ENCODE peak calls at places on chromosomes 16 and 17, in eight cellular contexts. One of them, this sample, is unnamed.
A peak's percentile ranks its signal among the peaks of the same experiment; 100 is the strongest.

GRCh38 chr17:16377804-16378400 is 3.0 kb upstream of the UBB start:
- DNase-seq in A549: peak; percentile 56
- DNase-seq in K562: no peak
- DNase-seq in tibial nerve: no peak
- DNase-seq in heart left ventricle: no peak
- DNase-seq in uterus: no peak
- DNase-seq in ovary: no peak
- DNase-seq in sigmoid colon: no peak
- DNase-seq in this sample: no peak

GRCh38 chr17:74354123-74354522 is 7.5 kb downstream of the BTBD17 start:
- DNase-seq in A549: peak; percentile 77
- DNase-seq in K562: peak; percentile 84
- DNase-seq in tibial nerve: no peak
- DNase-seq in heart left ventricle: no peak
- DNase-seq in uterus: no peak
- DNase-seq in ovary: no peak
- DNase-seq in sigmoid colon: no peak
- DNase-seq in this sample: no peak

GRCh38 chr17:12365805-12366204 is 299.9 kb upstream of the MYOCD start:
- DNase-seq in A549: no peak
- DNase-seq in K562: no peak
- DNase-seq in tibial nerve: no peak
- DNase-seq in heart left ventricle: peak; percentile 31
- DNase-seq in uterus: peak; percentile 68
- DNase-seq in ovary: no peak
- DNase-seq in sigmoid colon: peak; percentile 93
- DNase-seq in this sample: peak; percentile 90

GRCh38 chr17:74878658-74879057 is 5.9 kb upstream of the FDXR start:
- DNase-seq in A549: no peak
- DNase-seq in K562: no peak
- DNase-seq in tibial nerve: no peak
- DNase-seq in heart left ventricle: no peak
- DNase-seq in uterus: no peak
- DNase-seq in ovary: no peak
- DNase-seq in sigmoid colon: no peak
- DNase-seq in this sample: no peak

GRCh38 chr17:14464741-14465140 is 163.9 kb downstream of the HS3ST3B1 start:
- DNase-seq in A549: no peak
- DNase-seq in K562: no peak
- DNase-seq in tibial nerve: no peak
- DNase-seq in heart left ventricle: no peak
- DNase-seq in uterus: no peak
- DNase-seq in ovary: no peak
- DNase-seq in sigmoid colon: no peak
- DNase-seq in this sample: no peak

GRCh38 chr16:6643083-6643686 is 689.5 kb upstream of the RBFOX1 start:
- DNase-seq in A549: peak; percentile 2
- DNase-seq in K562: peak; percentile 30
- DNase-seq in tibial nerve: peak; percentile 58
- DNase-seq in heart left ventricle: no peak
- DNase-seq in uterus: no peak
- DNase-seq in ovary: peak; percentile 18
- DNase-seq in sigmoid colon: no peak
- DNase-seq in this sample: no peak

GRCh38 chr17:61410555-61411089 is 11.0 kb downstream of the TBX2 start:
- DNase-seq in A549: no peak
- DNase-seq in K562: no peak
- DNase-seq in tibial nerve: peak; percentile 78
- DNase-seq in heart left ventricle: peak; percentile 83
- DNase-seq in uterus: peak; percentile 85
- DNase-seq in ovary: peak; percentile 84
- DNase-seq in sigmoid colon: peak; percentile 78
- DNase-seq in this sample: no peak

GRCh38 chr17:73232587-73233373 is 28.9 kb downstream of the CPSF4L start:
- DNase-seq in A549: peak; percentile 55
- DNase-seq in K562: peak; percentile 44
- DNase-seq in tibial nerve: no peak
- DNase-seq in heart left ventricle: peak; percentile 26
- DNase-seq in uterus: no peak
- DNase-seq in ovary: no peak
- DNase-seq in sigmoid colon: peak; percentile 70
- DNase-seq in this sample: no peak

GRCh38 chr16:2208308-2208707 is 2.4 kb downstream of the BRICD5 start:
- DNase-seq in A549: no peak
- DNase-seq in K562: no peak
- DNase-seq in tibial nerve: no peak
- DNase-seq in heart left ventricle: no peak
- DNase-seq in uterus: no peak
- DNase-seq in ovary: no peak
- DNase-seq in sigmoid colon: no peak
- DNase-seq in this sample: no peak

GRCh38 chr16:46621006-46621629 is at the start of gene SHCBP1:
- DNase-seq in A549: peak; percentile 96
- DNase-seq in K562: peak; percentile 69
- DNase-seq in tibial nerve: peak; percentile 50
- DNase-seq in heart left ventricle: peak; percentile 84
- DNase-seq in uterus: peak; percentile 73
- DNase-seq in ovary: peak; percentile 81
- DNase-seq in sigmoid colon: peak; percentile 88
- DNase-seq in this sample: peak; percentile 95

GRCh38 chr17:31561469-31562412 is 170.3 kb downstream of the RAB11FIP4 start:
- DNase-seq in A549: no peak
- DNase-seq in K562: no peak
- DNase-seq in tibial nerve: no peak
- DNase-seq in heart left ventricle: no peak
- DNase-seq in uterus: peak; percentile 35
- DNase-seq in ovary: no peak
- DNase-seq in sigmoid colon: no peak
- DNase-seq in this sample: no peak

GRCh38 chr16:67723151-67723915 is 4.2 kb upstream of the GFOD2 start:
- DNase-seq in A549: no peak
- DNase-seq in K562: no peak
- DNase-seq in tibial nerve: no peak
- DNase-seq in heart left ventricle: no peak
- DNase-seq in uterus: no peak
- DNase-seq in ovary: peak; percentile 3
- DNase-seq in sigmoid colon: peak; percentile 30
- DNase-seq in this sample: no peak

GRCh38 chr17:78227455-78227916 is 3.9 kb upstream of the TMEM235 start:
- DNase-seq in A549: no peak
- DNase-seq in K562: no peak
- DNase-seq in tibial nerve: no peak
- DNase-seq in heart left ventricle: no peak
- DNase-seq in uterus: no peak
- DNase-seq in ovary: no peak
- DNase-seq in sigmoid colon: no peak
- DNase-seq in this sample: no peak

GRCh38 chr17:18179221-18179620 is 4.4 kb upstream of the ALKBH5 start:
- DNase-seq in A549: no peak
- DNase-seq in K562: no peak
- DNase-seq in tibial nerve: no peak
- DNase-seq in heart left ventricle: no peak
- DNase-seq in uterus: no peak
- DNase-seq in ovary: no peak
- DNase-seq in sigmoid colon: no peak
- DNase-seq in this sample: no peak

GRCh38 chr17:8384801-8385335 is 1.9 kb upstream of the RPL26 start:
- DNase-seq in A549: peak; percentile 38
- DNase-seq in K562: no peak
- DNase-seq in tibial nerve: no peak
- DNase-seq in heart left ventricle: no peak
- DNase-seq in uterus: no peak
- DNase-seq in ovary: no peak
- DNase-seq in sigmoid colon: no peak
- DNase-seq in this sample: no peak

DNA sequence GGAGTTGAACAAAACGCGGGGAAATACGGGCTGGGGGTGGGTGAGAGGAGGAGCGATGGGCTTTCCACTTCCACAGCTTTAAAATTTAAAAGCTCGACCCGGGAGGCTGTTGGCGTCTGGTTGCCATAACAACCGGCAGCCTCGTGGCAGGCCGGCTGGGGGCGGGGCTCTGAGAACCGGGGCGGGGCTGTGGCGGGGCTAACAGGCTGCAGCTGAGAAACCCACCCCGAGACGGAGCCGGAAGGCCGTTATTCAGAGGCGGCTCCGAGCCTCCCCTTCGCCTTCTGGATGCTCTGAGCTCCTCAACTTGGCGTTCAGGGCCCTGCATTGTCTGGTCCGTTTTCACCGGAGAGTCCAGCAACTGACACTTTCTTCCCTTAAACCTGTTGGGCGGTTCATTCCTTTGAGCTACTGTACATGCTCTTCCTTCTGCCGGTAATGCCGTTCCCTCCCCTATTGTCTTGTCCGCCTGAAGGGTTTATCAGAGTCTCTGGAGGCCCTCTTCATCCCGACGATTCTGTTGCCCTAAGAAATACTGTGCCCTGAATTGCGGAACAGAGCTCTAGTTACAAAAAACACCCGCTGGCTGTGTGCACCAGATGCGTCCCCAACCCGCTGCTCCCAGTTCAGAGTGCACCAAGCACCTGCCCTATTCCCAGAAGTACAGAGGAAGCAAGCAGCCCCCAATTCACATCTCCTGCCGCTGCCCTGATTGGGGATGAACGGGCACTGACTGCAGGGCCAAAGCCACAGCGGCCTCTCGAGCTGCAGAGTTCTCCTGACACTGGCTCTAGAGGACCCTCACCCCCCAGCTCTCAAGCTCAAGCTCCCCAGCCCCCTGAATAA is 616 bp downstream of the DNAAF8 start:
- DNase-seq in A549: peak; percentile 81
- DNase-seq in K562: peak; percentile 93
- DNase-seq in tibial nerve: peak; percentile 79
- DNase-seq in heart left ventricle: peak; percentile 90
- DNase-seq in uterus: peak; percentile 89
- DNase-seq in ovary: peak; percentile 89
- DNase-seq in sigmoid colon: peak; percentile 94
- DNase-seq in this sample: peak; percentile 96
- TF ChIP-seq POLR2A in A549: peak; percentile 55
- TF ChIP-seq POLR2A in K562: peak; percentile 59
- TF ChIP-seq POLR2A in tibial nerve: no peak
- TF ChIP-seq POLR2A in heart left ventricle: no peak
- TF ChIP-seq POLR2A in uterus: no peak
- TF ChIP-seq POLR2A in ovary: peak; percentile 7
- TF ChIP-seq POLR2A in sigmoid colon: no peak
- TF ChIP-seq POLR2A in this sample: no peak

DNA sequence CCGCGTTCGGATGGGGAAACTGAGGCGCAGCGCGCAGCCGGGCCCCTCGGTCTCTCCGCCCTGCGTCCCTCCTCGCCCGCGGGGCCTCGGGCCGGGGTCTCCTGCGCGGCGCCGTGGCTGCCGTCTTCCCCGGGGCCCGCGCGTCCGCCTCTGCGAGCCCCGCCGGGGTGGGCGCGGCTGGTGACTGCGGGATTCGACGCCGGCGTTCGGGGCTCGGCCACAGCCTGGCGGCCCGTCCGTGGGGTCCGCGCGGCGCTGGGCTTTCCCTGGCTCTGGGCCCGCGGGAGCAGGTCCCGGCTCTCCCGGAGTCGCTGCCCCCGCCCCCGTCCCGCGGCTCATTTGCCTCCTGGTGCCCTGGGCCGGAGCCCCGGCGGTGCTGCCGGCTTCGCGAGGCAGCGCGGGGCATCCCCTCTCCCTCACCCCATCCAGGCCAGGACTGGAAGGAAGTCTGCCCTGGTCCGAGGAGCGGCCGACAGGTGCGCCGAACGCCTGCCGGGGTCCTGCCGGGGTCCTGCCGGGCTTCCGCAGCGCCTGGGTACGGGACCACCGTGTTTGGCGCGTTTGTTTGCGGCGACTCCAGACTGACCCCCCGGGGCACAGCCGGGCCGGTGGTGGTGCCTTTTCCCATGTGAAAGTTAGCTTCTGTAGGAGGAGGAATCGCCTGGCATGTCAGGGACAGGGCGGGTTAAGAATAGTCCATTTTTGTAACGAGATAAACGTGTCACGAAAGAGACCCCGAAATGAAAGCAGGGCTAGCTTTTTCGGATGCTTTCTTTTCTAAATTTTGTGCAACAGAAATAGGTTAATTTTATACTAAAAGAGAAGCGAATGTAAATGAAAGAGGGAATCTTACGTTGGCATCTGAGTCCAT is 671 bp downstream of the CHMP6 start:
- DNase-seq in A549: no peak
- DNase-seq in K562: peak; percentile 72
- DNase-seq in tibial nerve: no peak
- DNase-seq in heart left ventricle: no peak
- DNase-seq in uterus: no peak
- DNase-seq in ovary: peak; percentile 47
- DNase-seq in sigmoid colon: no peak
- DNase-seq in this sample: no peak
- H3K4me1 ChIP-seq in A549: peaks cover 20% of the 10 kb centered on the region
- H3K4me1 ChIP-seq in K562: peaks cover 72% of the 10 kb centered on the region
- H3K4me1 ChIP-seq in tibial nerve: no peaks in the 10 kb centered on the region
- H3K4me1 ChIP-seq in heart left ventricle: peaks cover 37% of the 10 kb centered on the region
- H3K4me1 ChIP-seq in uterus: no peaks in the 10 kb centered on the region
- H3K4me1 ChIP-seq in ovary: peaks cover 6% of the 10 kb centered on the region
- H3K4me1 ChIP-seq in sigmoid colon: no peaks in the 10 kb centered on the region
- H3K4me1 ChIP-seq in this sample: peaks cover 59% of the 10 kb centered on the region

GRCh38 chr16:84514874-84515835 is 10.7 kb upstream of the MEAK7 start:
- DNase-seq in A549: no peak
- DNase-seq in K562: no peak
- DNase-seq in tibial nerve: no peak
- DNase-seq in heart left ventricle: no peak
- DNase-seq in uterus: no peak
- DNase-seq in ovary: no peak
- DNase-seq in sigmoid colon: no peak
- DNase-seq in this sample: no peak
- TF ChIP-seq POLR2A in A549: no peak
- TF ChIP-seq POLR2A in K562: no peak
- TF ChIP-seq POLR2A in tibial nerve: no peak
- TF ChIP-seq POLR2A in heart left ventricle: no peak
- TF ChIP-seq POLR2A in uterus: no peak
- TF ChIP-seq POLR2A in ovary: no peak
- TF ChIP-seq POLR2A in sigmoid colon: no peak
- TF ChIP-seq POLR2A in this sample: no peak

GRCh38 chr17:42520540-42520951 is 15.5 kb upstream of the NAGLU start:
- DNase-seq in A549: no peak
- DNase-seq in K562: peak; percentile 50
- DNase-seq in tibial nerve: no peak
- DNase-seq in heart left ventricle: peak; percentile 53
- DNase-seq in uterus: no peak
- DNase-seq in ovary: peak; percentile 59
- DNase-seq in sigmoid colon: no peak
- DNase-seq in this sample: no peak

GRCh38 chr17:42517516-42517915 is 18.5 kb upstream of the NAGLU start:
- DNase-seq in A549: peak; percentile 100
- DNase-seq in K562: peak; percentile 91
- DNase-seq in tibial nerve: peak; percentile 90
- DNase-seq in heart left ventricle: peak; percentile 84
- DNase-seq in uterus: peak; percentile 95
- DNase-seq in ovary: peak; percentile 92
- DNase-seq in sigmoid colon: peak; percentile 95
- DNase-seq in this sample: peak; percentile 98

GRCh38 chr17:42519546-42520444 is 16.2 kb upstream of the NAGLU start:
- DNase-seq in A549: peak; percentile 96
- DNase-seq in K562: no peak
- DNase-seq in tibial nerve: peak; percentile 96
- DNase-seq in heart left ventricle: peak; percentile 94
- DNase-seq in uterus: peak; percentile 97
- DNase-seq in ovary: peak; percentile 91
- DNase-seq in sigmoid colon: peak; percentile 99
- DNase-seq in this sample: peak; percentile 98

GRCh38 chr17:42518046-42518754 is 17.8 kb upstream of the NAGLU start:
- DNase-seq in A549: peak; percentile 94
- DNase-seq in K562: peak; percentile 37
- DNase-seq in tibial nerve: peak; percentile 69
- DNase-seq in heart left ventricle: peak; percentile 80
- DNase-seq in uterus: peak; percentile 91
- DNase-seq in ovary: peak; percentile 83
- DNase-seq in sigmoid colon: peak; percentile 97
- DNase-seq in this sample: peak; percentile 97

GRCh38 chr17:42518755-42519545 is 17.1 kb upstream of the NAGLU start:
- DNase-seq in A549: no peak
- DNase-seq in K562: peak; percentile 72
- DNase-seq in tibial nerve: no peak
- DNase-seq in heart left ventricle: peak; percentile 73
- DNase-seq in uterus: peak; percentile 67
- DNase-seq in ovary: peak; percentile 72
- DNase-seq in sigmoid colon: peak; percentile 74
- DNase-seq in this sample: no peak
- H3K4me1 ChIP-seq in A549: peaks cover 63% of the 10 kb centered on the region
- H3K4me1 ChIP-seq in K562: peaks cover 69% of the 10 kb centered on the region
- H3K4me1 ChIP-seq in tibial nerve: peaks cover 5% of the 10 kb centered on the region
- H3K4me1 ChIP-seq in heart left ventricle: peaks cover 74% of the 10 kb centered on the region
- H3K4me1 ChIP-seq in uterus: peaks cover 62% of the 10 kb centered on the region
- H3K4me1 ChIP-seq in ovary: peaks cover 62% of the 10 kb centered on the region
- H3K4me1 ChIP-seq in sigmoid colon: no peaks in the 10 kb centered on the region
- H3K4me1 ChIP-seq in this sample: peaks cover 92% of the 10 kb centered on the region